ENCODE peak calls at places on chromosomes 12 and 14, in six cellular contexts. U is mucosa of descending colon; I is stimulated activated naive CD4-positive, alpha-beta T cell; D is NCI-H446 treated with DMSO at 0.1 percent for 48 hours; Y is upper lobe of right lung; A is mesendoderm. T is an unnamed sample.

GRCh38 chr14:31228533-31228932 is 20.9 kb upstream of the HECTD1 start:
- DNase-seq in A (no peak), I (no peak), U (no peak), Y (no peak), D (no peak), T (no peak)

GRCh38 chr12:131049002-131049401 is 95.3 kb downstream of the ADGRD1 start:
- DNase-seq in A (no peak), I (no peak), U (no peak), Y (peak), D (no peak), T (no peak)

GRCh38 chr14:89418452-89418851 is 1.4 kb upstream of the FOXN3 start:
- DNase-seq in Y (no peak), U (no peak), A (peak), D (no peak), I (peak), T (no peak)

GRCh38 chr14:54727929-54728328 is 161.0 kb downstream of the SAMD4A start:
- DNase-seq in A (no peak), I (no peak), D (no peak), Y (no peak), U (no peak), T (no peak)

GRCh38 chr14:88706425-88706824 is 86.3 kb downstream of the EML5 start:
- DNase-seq in U (no peak), I (no peak), D (no peak), Y (no peak), A (no peak), T (no peak)

GRCh38 chr14:47040490-47040889 is 388.9 kb upstream of the RPL10L start:
- DNase-seq in D (no peak), U (peak), I (no peak), A (peak), Y (no peak), T (no peak)

GRCh38 chr12:53172352-53172751 is 8.2 kb upstream of the ZNF740 start:
- DNase-seq in D (no peak), I (no peak), A (no peak), Y (no peak), U (no peak), T (no peak)

GRCh38 chr14:70697681-70698080 is 56.0 kb downstream of the TTC9 start:
- DNase-seq in D (no peak), Y (no peak), I (no peak), A (no peak), U (peak), T (no peak)

GRCh38 chr14:23438130-23438893 is 2.9 kb upstream of the MYH7 start:
- DNase-seq in I (no peak), D (no peak), A (no peak), U (no peak), Y (no peak), T (peak)

GRCh38 chr12:66011731-66012130 is 118.8 kb downstream of the LLPH start:
- DNase-seq in Y (no peak), D (no peak), A (no peak), I (no peak), U (no peak), T (no peak)

GRCh38 chr12:15364221-15365170 is 42.2 kb downstream of the PTPRO start:
- DNase-seq in D (peak), A (no peak), Y (no peak), U (no peak), I (no peak), T (no peak)

GRCh38 chr14:103736546-103737431 is 21.2 kb downstream of the ZFYVE21 start:
- DNase-seq in U (no peak), I (no peak), D (no peak), A (no peak), Y (peak), T (no peak)

GRCh38 chr12:63965936-63966602 is 121.6 kb downstream of the SRGAP1 start:
- DNase-seq in Y (no peak), D (no peak), U (no peak), A (no peak), I (no peak), T (no peak)

GRCh38 chr12:51972849-51973273 is 21.4 kb downstream of the ACVR1B start:
- DNase-seq in D (no peak), Y (peak), I (peak), U (peak), A (peak), T (peak)

GRCh38 chr12:131900397-131900796 is 6.0 kb downstream of the ULK1 start:
- DNase-seq in I (no peak), Y (no peak), A (no peak), D (no peak), U (no peak), T (no peak)

GRCh38 chr14:102883028-102883953 is 39.2 kb upstream of the AMN start:
- DNase-seq in U (no peak), A (no peak), D (no peak), I (no peak), Y (no peak), T (no peak)

GRCh38 chr14:57199911-57200310 is 68.8 kb downstream of the EXOC5 start:
- DNase-seq in A (no peak), I (no peak), U (no peak), Y (no peak), D (no peak), T (no peak)

GRCh38 chr12:113788020-113788856 is 177.9 kb downstream of the RBM19 start:
- DNase-seq in U (no peak), A (no peak), Y (no peak), I (no peak), D (no peak), T (no peak)

GRCh38 chr14:36019126-36019525 is 157.4 kb downstream of the PTCSC3 start:
- DNase-seq in D (no peak), U (no peak), Y (no peak), I (no peak), A (no peak), T (no peak)

GRCh38 chr14:100617715-100618693 is 30.8 kb upstream of the BEGAIN start:
- DNase-seq in I (no peak), Y (peak), D (no peak), U (no peak), A (no peak), T (peak)

GRCh38 chr12:22684526-22685118 is 59.7 kb downstream of the ETNK1 start:
- DNase-seq in A (peak), U (no peak), D (peak), I (no peak), Y (no peak), T (no peak)

GRCh38 chr12:123057505-123058265 is 77.2 kb downstream of the ARL6IP4 start:
- DNase-seq in Y (peak), D (no peak), A (no peak), U (no peak), I (no peak), T (no peak)

GRCh38 chr14:79686196-79686595 is 525.1 kb downstream of the DIO2 start:
- DNase-seq in Y (no peak), U (no peak), D (no peak), A (no peak), I (no peak), T (no peak)

GRCh38 chr14:36066636-36067035 is 109.9 kb downstream of the PTCSC3 start:
- DNase-seq in U (no peak), D (no peak), A (no peak), Y (no peak), I (no peak), T (no peak)

GRCh38 chr14:33323979-33324378 is 385.3 kb downstream of the NPAS3 start:
- DNase-seq in A (no peak), U (no peak), I (no peak), D (no peak), Y (no peak), T (no peak)

GRCh38 chr12:50314629-50315312 is 31.5 kb upstream of the LIMA1 start:
- DNase-seq in U (no peak), D (peak), I (no peak), Y (no peak), A (peak), T (no peak)

GRCh38 chr12:126067930-126068329 is 1002.7 kb downstream of the AACS start:
- DNase-seq in D (no peak), U (no peak), I (no peak), A (no peak), Y (no peak), T (no peak)

GRCh38 chr12:27474344-27474743 is 27.8 kb downstream of the SMCO2 start:
- DNase-seq in I (no peak), D (no peak), U (no peak), Y (no peak), A (no peak), T (no peak)

GRCh38 chr12:101086490-101086889 is 123.5 kb downstream of the SLC5A8 start:
- DNase-seq in D (no peak), I (no peak), A (peak), Y (no peak), U (no peak), T (no peak)

GRCh38 chr14:74945261-74945851 is 10.0 kb downstream of the PGF start:
- DNase-seq in D (no peak), Y (no peak), U (peak), A (peak), I (no peak), T (no peak)

GRCh38 chr14:81176224-81176623 is 44.5 kb downstream of the GTF2A1 start:
- DNase-seq in U (peak), A (no peak), Y (no peak), I (no peak), D (no peak), T (peak)

GRCh38 chr12:93785262-93786010 is 108.3 kb downstream of the CRADD start:
- DNase-seq in I (no peak), Y (no peak), A (peak), D (no peak), U (no peak), T (no peak)

GRCh38 chr12:93851245-93851665 is 174.1 kb downstream of the CRADD start:
- DNase-seq in D (no peak), I (no peak), A (no peak), Y (no peak), U (peak), T (no peak)

GRCh38 chr12:104863549-104863948 is 94.5 kb downstream of the SLC41A2 start:
- DNase-seq in Y (no peak), A (no peak), D (peak), I (no peak), U (no peak), T (no peak)

GRCh38 chr14:64196668-64197411 is 97.3 kb downstream of the ESR2 start:
- DNase-seq in Y (peak), D (no peak), U (peak), I (no peak), A (peak), T (peak)

GRCh38 chr14:56664811-56665421 is 85.3 kb downstream of the TMEM260 start:
- DNase-seq in D (no peak), A (no peak), I (no peak), U (no peak), Y (no peak), T (no peak)

GRCh38 chr12:14843425-14843887 is at the start of gene ART4:
- DNase-seq in Y (no peak), I (no peak), D (no peak), U (no peak), A (peak), T (peak)

GRCh38 chr12:111842556-111843396 is 748 bp downstream of the MAPKAPK5 start:
- DNase-seq in D (no peak), I (peak), U (peak), Y (no peak), A (peak), T (no peak)

GRCh38 chr12:77608157-77608755 is 222.4 kb upstream of the NAV3 start:
- DNase-seq in A (no peak), U (no peak), I (no peak), Y (no peak), D (peak), T (no peak)

T was measured in left ventricle myocardium inferior.